ENCODE peak calls at places on chromosomes 6 and 20, in five cellular contexts. One of them, this sample, is unnamed.
A peak's percentile ranks its signal among the peaks of the same experiment; 100 is the strongest.

GRCh38 chr20:54221996-54222890 is 14.4 kb downstream of the PFDN4 start:
- DNase-seq in left colon: no peak
- DNase-seq in fibroblast of mammary gland: no peak
- DNase-seq in effector CD4-positive, alpha-beta T cell: no peak
- DNase-seq in activated CD4-positive, CD25-positive, alpha-beta regulatory T cell: no peak
- DNase-seq in this sample: no peak

GRCh38 chr20:44003609-44004008 is 89.0 kb downstream of the TOX2 start:
- DNase-seq in left colon: peak; percentile 8
- DNase-seq in fibroblast of mammary gland: no peak
- DNase-seq in effector CD4-positive, alpha-beta T cell: no peak
- DNase-seq in activated CD4-positive, CD25-positive, alpha-beta regulatory T cell: no peak
- DNase-seq in this sample: no peak

GRCh38 chr6:132218063-132218696 is 183.1 kb downstream of the MOXD1 start:
- DNase-seq in left colon: no peak
- DNase-seq in effector CD4-positive, alpha-beta T cell: no peak
- DNase-seq in activated CD4-positive, CD25-positive, alpha-beta regulatory T cell: no peak
- DNase-seq in fibroblast of mammary gland: peak; percentile 48
- DNase-seq in this sample: no peak

GRCh38 chr6:235763-236360 is 56.4 kb upstream of the DUSP22 start:
- DNase-seq in effector CD4-positive, alpha-beta T cell: no peak
- DNase-seq in left colon: no peak
- DNase-seq in fibroblast of mammary gland: peak; percentile 50
- DNase-seq in activated CD4-positive, CD25-positive, alpha-beta regulatory T cell: no peak
- DNase-seq in this sample: no peak

GRCh38 chr6:46948699-46949098 is 27.0 kb upstream of the ADGRF5 start:
- DNase-seq in fibroblast of mammary gland: no peak
- DNase-seq in activated CD4-positive, CD25-positive, alpha-beta regulatory T cell: no peak
- DNase-seq in effector CD4-positive, alpha-beta T cell: no peak
- DNase-seq in left colon: no peak
- DNase-seq in this sample: no peak

GRCh38 chr6:144741659-144742058 is 456.5 kb downstream of the UTRN start:
- DNase-seq in left colon: no peak
- DNase-seq in activated CD4-positive, CD25-positive, alpha-beta regulatory T cell: no peak
- DNase-seq in fibroblast of mammary gland: no peak
- DNase-seq in effector CD4-positive, alpha-beta T cell: no peak
- DNase-seq in this sample: no peak

GRCh38 chr6:90445533-90446108 is 141.3 kb downstream of the MAP3K7 start:
- DNase-seq in left colon: no peak
- DNase-seq in activated CD4-positive, CD25-positive, alpha-beta regulatory T cell: no peak
- DNase-seq in fibroblast of mammary gland: no peak
- DNase-seq in effector CD4-positive, alpha-beta T cell: no peak
- DNase-seq in this sample: no peak

GRCh38 chr6:6131492-6132109 is 124.9 kb upstream of the NRN1 start:
- DNase-seq in effector CD4-positive, alpha-beta T cell: no peak
- DNase-seq in left colon: no peak
- DNase-seq in fibroblast of mammary gland: peak; percentile 25
- DNase-seq in activated CD4-positive, CD25-positive, alpha-beta regulatory T cell: no peak
- DNase-seq in this sample: no peak

GRCh38 chr6:28863607-28864320 is 60.0 kb downstream of the TRIM27 start:
- DNase-seq in fibroblast of mammary gland: peak; percentile 85
- DNase-seq in left colon: peak; percentile 39
- DNase-seq in effector CD4-positive, alpha-beta T cell: peak; percentile 68
- DNase-seq in activated CD4-positive, CD25-positive, alpha-beta regulatory T cell: peak; percentile 42
- DNase-seq in this sample: peak; percentile 81

GRCh38 chr20:41631826-41632225 is 13.6 kb upstream of the CHD6 start:
- DNase-seq in left colon: no peak
- DNase-seq in activated CD4-positive, CD25-positive, alpha-beta regulatory T cell: no peak
- DNase-seq in effector CD4-positive, alpha-beta T cell: no peak
- DNase-seq in fibroblast of mammary gland: peak; percentile 87
- DNase-seq in this sample: no peak

GRCh38 chr6:19070520-19070919 is 683.4 kb downstream of the RNF144B start:
- DNase-seq in activated CD4-positive, CD25-positive, alpha-beta regulatory T cell: no peak
- DNase-seq in fibroblast of mammary gland: no peak
- DNase-seq in left colon: no peak
- DNase-seq in effector CD4-positive, alpha-beta T cell: no peak
- DNase-seq in this sample: no peak

GRCh38 chr6:21354805-21355238 is 238.7 kb upstream of the SOX4 start:
- DNase-seq in effector CD4-positive, alpha-beta T cell: no peak
- DNase-seq in fibroblast of mammary gland: no peak
- DNase-seq in activated CD4-positive, CD25-positive, alpha-beta regulatory T cell: no peak
- DNase-seq in left colon: no peak
- DNase-seq in this sample: no peak

GRCh38 chr6:146590492-146590891 is 8.3 kb upstream of the ADGB start:
- DNase-seq in left colon: no peak
- DNase-seq in fibroblast of mammary gland: no peak
- DNase-seq in effector CD4-positive, alpha-beta T cell: no peak
- DNase-seq in activated CD4-positive, CD25-positive, alpha-beta regulatory T cell: no peak
- DNase-seq in this sample: no peak

GRCh38 chr20:10672579-10673127 is 1.1 kb downstream of the JAG1 start:
- DNase-seq in left colon: peak; percentile 67
- DNase-seq in fibroblast of mammary gland: peak; percentile 66
- DNase-seq in effector CD4-positive, alpha-beta T cell: peak; percentile 4
- DNase-seq in activated CD4-positive, CD25-positive, alpha-beta regulatory T cell: no peak
- DNase-seq in this sample: peak; percentile 31

GRCh38 chr6:15017251-15017650 is 228.6 kb upstream of the JARID2 start:
- DNase-seq in effector CD4-positive, alpha-beta T cell: no peak
- DNase-seq in left colon: no peak
- DNase-seq in fibroblast of mammary gland: no peak
- DNase-seq in activated CD4-positive, CD25-positive, alpha-beta regulatory T cell: no peak
- DNase-seq in this sample: no peak

GRCh38 chr20:56400001-56400640 is 7.7 kb downstream of the CSTF1 start:
- DNase-seq in fibroblast of mammary gland: peak; percentile 84
- DNase-seq in left colon: no peak
- DNase-seq in effector CD4-positive, alpha-beta T cell: peak; percentile 65
- DNase-seq in activated CD4-positive, CD25-positive, alpha-beta regulatory T cell: peak; percentile 25
- DNase-seq in this sample: peak; percentile 6

GRCh38 chr20:59301343-59302007 is 1.1 kb downstream of the EDN3 start:
- DNase-seq in effector CD4-positive, alpha-beta T cell: no peak
- DNase-seq in left colon: no peak
- DNase-seq in fibroblast of mammary gland: no peak
- DNase-seq in activated CD4-positive, CD25-positive, alpha-beta regulatory T cell: no peak
- DNase-seq in this sample: no peak

GRCh38 chr6:77038801-77039200 is 424.5 kb downstream of the HTR1B start:
- DNase-seq in fibroblast of mammary gland: peak; percentile 56
- DNase-seq in activated CD4-positive, CD25-positive, alpha-beta regulatory T cell: no peak
- DNase-seq in effector CD4-positive, alpha-beta T cell: no peak
- DNase-seq in left colon: no peak
- DNase-seq in this sample: no peak

GRCh38 chr6:138087549-138087948 is 19.7 kb downstream of the PERP start:
- DNase-seq in fibroblast of mammary gland: no peak
- DNase-seq in left colon: no peak
- DNase-seq in effector CD4-positive, alpha-beta T cell: no peak
- DNase-seq in activated CD4-positive, CD25-positive, alpha-beta regulatory T cell: no peak
- DNase-seq in this sample: no peak

GRCh38 chr6:78533426-78533825 is 333.9 kb upstream of the IRAK1BP1 start:
- DNase-seq in effector CD4-positive, alpha-beta T cell: no peak
- DNase-seq in fibroblast of mammary gland: no peak
- DNase-seq in activated CD4-positive, CD25-positive, alpha-beta regulatory T cell: no peak
- DNase-seq in left colon: no peak
- DNase-seq in this sample: no peak

GRCh38 chr6:4776967-4777925 is 1.0 kb downstream of the CDYL start:
- DNase-seq in effector CD4-positive, alpha-beta T cell: no peak
- DNase-seq in fibroblast of mammary gland: peak; percentile 54
- DNase-seq in left colon: peak; percentile 46
- DNase-seq in activated CD4-positive, CD25-positive, alpha-beta regulatory T cell: no peak
- DNase-seq in this sample: no peak

GRCh38 chr20:2741463-2741862 is 48.9 kb downstream of the EBF4 start:
- DNase-seq in activated CD4-positive, CD25-positive, alpha-beta regulatory T cell: no peak
- DNase-seq in left colon: no peak
- DNase-seq in effector CD4-positive, alpha-beta T cell: peak; percentile 26
- DNase-seq in fibroblast of mammary gland: no peak
- DNase-seq in this sample: no peak

GRCh38 chr6:78701407-78701806 is 165.9 kb upstream of the IRAK1BP1 start:
- DNase-seq in effector CD4-positive, alpha-beta T cell: no peak
- DNase-seq in fibroblast of mammary gland: peak; percentile 84
- DNase-seq in activated CD4-positive, CD25-positive, alpha-beta regulatory T cell: no peak
- DNase-seq in left colon: no peak
- DNase-seq in this sample: no peak

GRCh38 chr20:62804632-62805364 is at the start of gene OGFR:
- DNase-seq in activated CD4-positive, CD25-positive, alpha-beta regulatory T cell: peak; percentile 67
- DNase-seq in left colon: no peak
- DNase-seq in effector CD4-positive, alpha-beta T cell: peak; percentile 67
- DNase-seq in fibroblast of mammary gland: no peak
- DNase-seq in this sample: no peak

GRCh38 chr6:131840441-131840840 is 32.6 kb downstream of the ENPP1 start:
- DNase-seq in fibroblast of mammary gland: no peak
- DNase-seq in left colon: no peak
- DNase-seq in activated CD4-positive, CD25-positive, alpha-beta regulatory T cell: no peak
- DNase-seq in effector CD4-positive, alpha-beta T cell: no peak
- DNase-seq in this sample: no peak

GRCh38 chr6:161074496-161075140 is 83.0 kb downstream of the MAP3K4 start:
- DNase-seq in activated CD4-positive, CD25-positive, alpha-beta regulatory T cell: no peak
- DNase-seq in fibroblast of mammary gland: no peak
- DNase-seq in left colon: no peak
- DNase-seq in effector CD4-positive, alpha-beta T cell: no peak
- DNase-seq in this sample: no peak

GRCh38 chr6:74749211-74750142 is 456.4 kb downstream of the COL12A1 start:
- DNase-seq in left colon: no peak
- DNase-seq in fibroblast of mammary gland: no peak
- DNase-seq in effector CD4-positive, alpha-beta T cell: no peak
- DNase-seq in activated CD4-positive, CD25-positive, alpha-beta regulatory T cell: no peak
- DNase-seq in this sample: no peak

GRCh38 chr6:20021795-20022194 is 184.6 kb downstream of the ID4 start:
- DNase-seq in fibroblast of mammary gland: no peak
- DNase-seq in left colon: no peak
- DNase-seq in activated CD4-positive, CD25-positive, alpha-beta regulatory T cell: no peak
- DNase-seq in effector CD4-positive, alpha-beta T cell: no peak
- DNase-seq in this sample: no peak

GRCh38 chr6:105824732-105825131 is 261.4 kb upstream of the PRDM1 start:
- DNase-seq in effector CD4-positive, alpha-beta T cell: no peak
- DNase-seq in left colon: no peak
- DNase-seq in fibroblast of mammary gland: peak; percentile 47
- DNase-seq in activated CD4-positive, CD25-positive, alpha-beta regulatory T cell: no peak
- DNase-seq in this sample: no peak